ENCODE peak calls at places on chromosomes 12 and 14, in five cellular contexts. One of them, this sample, is unnamed.

GRCh38 chr14:34012978-34013713 is 62.3 kb upstream of the EGLN3 start:
- DNase-seq in RWPE2: no peak
- DNase-seq in Calu3: no peak
- DNase-seq in mucosa of descending colon: no peak
- DNase-seq in AG09309: no peak
- DNase-seq in this sample: no peak

GRCh38 chr12:130835011-130835410 is 4.0 kb downstream of the STX2 start:
- DNase-seq in RWPE2: no peak
- DNase-seq in Calu3: no peak
- DNase-seq in mucosa of descending colon: no peak
- DNase-seq in AG09309: no peak
- DNase-seq in this sample: no peak

GRCh38 chr12:8914716-8915526 is 612 bp downstream of the PHC1 start:
- DNase-seq in RWPE2: peak; percentile 40
- DNase-seq in Calu3: peak; percentile 53
- DNase-seq in mucosa of descending colon: peak; percentile 69
- DNase-seq in AG09309: no peak
- DNase-seq in this sample: peak; percentile 61

GRCh38 chr14:81296263-81296923 is 75.6 kb upstream of the GTF2A1 start:
- DNase-seq in RWPE2: no peak
- DNase-seq in Calu3: no peak
- DNase-seq in mucosa of descending colon: no peak
- DNase-seq in AG09309: no peak
- DNase-seq in this sample: no peak

GRCh38 chr12:94171595-94171930 is 23.2 kb downstream of the PLXNC1 start:
- DNase-seq in RWPE2: no peak
- DNase-seq in Calu3: no peak
- DNase-seq in mucosa of descending colon: no peak
- DNase-seq in AG09309: no peak
- DNase-seq in this sample: peak; percentile 33

GRCh38 chr12:47318963-47319362 is 239.2 kb upstream of the AMIGO2 start:
- DNase-seq in RWPE2: no peak
- DNase-seq in Calu3: no peak
- DNase-seq in mucosa of descending colon: no peak
- DNase-seq in AG09309: no peak
- DNase-seq in this sample: no peak

GRCh38 chr14:63492391-63492790 is 50.8 kb downstream of the PPP2R5E start:
- DNase-seq in RWPE2: no peak
- DNase-seq in Calu3: no peak
- DNase-seq in mucosa of descending colon: no peak
- DNase-seq in AG09309: peak; percentile 56
- DNase-seq in this sample: no peak

GRCh38 chr14:59507063-59507751 is 22.9 kb downstream of the JKAMP start:
- DNase-seq in RWPE2: no peak
- DNase-seq in Calu3: peak; percentile 62
- DNase-seq in mucosa of descending colon: peak; percentile 79
- DNase-seq in AG09309: no peak
- DNase-seq in this sample: peak; percentile 72

GRCh38 chr12:101855364-101855884 is 22.0 kb upstream of the DRAM1 start:
- DNase-seq in RWPE2: no peak
- DNase-seq in Calu3: no peak
- DNase-seq in mucosa of descending colon: no peak
- DNase-seq in AG09309: no peak
- DNase-seq in this sample: no peak

GRCh38 chr12:3168775-3169221 is 91.6 kb downstream of the TSPAN9 start:
- DNase-seq in RWPE2: peak; percentile 97
- DNase-seq in Calu3: peak; percentile 76
- DNase-seq in mucosa of descending colon: no peak
- DNase-seq in AG09309: peak; percentile 71
- DNase-seq in this sample: peak; percentile 97

GRCh38 chr14:51807355-51807754 is 53.1 kb upstream of the GNG2 start:
- DNase-seq in RWPE2: no peak
- DNase-seq in Calu3: no peak
- DNase-seq in mucosa of descending colon: no peak
- DNase-seq in AG09309: peak; percentile 27
- DNase-seq in this sample: no peak

GRCh38 chr12:67469666-67470065 is 178.9 kb upstream of the DYRK2 start:
- DNase-seq in RWPE2: no peak
- DNase-seq in Calu3: no peak
- DNase-seq in mucosa of descending colon: no peak
- DNase-seq in AG09309: no peak
- DNase-seq in this sample: no peak

GRCh38 chr14:23546450-23547035 is 5.0 kb downstream of the ZFHX2 start:
- DNase-seq in RWPE2: no peak
- DNase-seq in Calu3: no peak
- DNase-seq in mucosa of descending colon: no peak
- DNase-seq in AG09309: no peak
- DNase-seq in this sample: no peak

GRCh38 chr12:96136129-96136528 is 58.0 kb upstream of the ELK3 start:
- DNase-seq in RWPE2: no peak
- DNase-seq in Calu3: peak; percentile 12
- DNase-seq in mucosa of descending colon: no peak
- DNase-seq in AG09309: peak; percentile 44
- DNase-seq in this sample: peak; percentile 7

GRCh38 chr12:109892748-109893147 is 7.3 kb upstream of the TCHP start:
- DNase-seq in RWPE2: no peak
- DNase-seq in Calu3: no peak
- DNase-seq in mucosa of descending colon: no peak
- DNase-seq in AG09309: no peak
- DNase-seq in this sample: no peak

GRCh38 chr12:26185532-26186320 is 9.6 kb upstream of the SSPN start:
- DNase-seq in RWPE2: no peak
- DNase-seq in Calu3: peak; percentile 56
- DNase-seq in mucosa of descending colon: no peak
- DNase-seq in AG09309: no peak
- DNase-seq in this sample: peak; percentile 17

GRCh38 chr14:98477935-98478334 is 794.1 kb downstream of the BCL11B start:
- DNase-seq in RWPE2: no peak
- DNase-seq in Calu3: no peak
- DNase-seq in mucosa of descending colon: no peak
- DNase-seq in AG09309: no peak
- DNase-seq in this sample: peak; percentile 47

GRCh38 chr12:20350495-20350894 is 17.8 kb upstream of the PDE3A start:
- DNase-seq in RWPE2: no peak
- DNase-seq in Calu3: no peak
- DNase-seq in mucosa of descending colon: no peak
- DNase-seq in AG09309: peak; percentile 77
- DNase-seq in this sample: peak; percentile 14

GRCh38 chr12:5439788-5440300 is 7.9 kb downstream of the NTF3 start:
- DNase-seq in RWPE2: no peak
- DNase-seq in Calu3: no peak
- DNase-seq in mucosa of descending colon: no peak
- DNase-seq in AG09309: no peak
- DNase-seq in this sample: no peak

GRCh38 chr12:5438671-5439200 is 6.8 kb downstream of the NTF3 start:
- DNase-seq in RWPE2: no peak
- DNase-seq in Calu3: no peak
- DNase-seq in mucosa of descending colon: no peak
- DNase-seq in AG09309: no peak
- DNase-seq in this sample: no peak

GRCh38 chr12:5437657-5438056 is 5.7 kb downstream of the NTF3 start:
- DNase-seq in RWPE2: no peak
- DNase-seq in Calu3: no peak
- DNase-seq in mucosa of descending colon: no peak
- DNase-seq in AG09309: no peak
- DNase-seq in this sample: no peak

GRCh38 chr12:5440973-5441372 is 9.1 kb downstream of the NTF3 start:
- DNase-seq in RWPE2: no peak
- DNase-seq in Calu3: no peak
- DNase-seq in mucosa of descending colon: no peak
- DNase-seq in AG09309: no peak
- DNase-seq in this sample: no peak

DNA sequence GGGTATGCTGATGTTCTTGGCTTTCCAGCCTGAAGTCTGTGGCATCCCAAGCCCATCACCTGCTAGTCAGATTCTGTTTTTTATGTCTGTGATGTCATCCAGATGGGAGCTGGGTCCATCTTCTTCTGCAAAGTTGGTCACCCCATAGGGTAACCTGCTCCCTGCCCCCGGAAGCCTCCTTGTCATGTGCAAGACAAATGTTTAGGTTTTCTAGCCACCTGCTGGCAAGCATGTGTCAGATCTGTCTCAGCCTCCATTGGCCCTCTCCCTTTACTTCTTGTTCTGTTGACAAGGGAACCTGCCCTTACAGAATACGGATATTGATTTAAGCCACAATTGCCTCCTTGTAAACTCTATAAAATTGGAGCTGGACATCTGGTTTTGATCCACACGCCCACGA is 7.4 kb downstream of the NTF3 start:
- DNase-seq in RWPE2: no peak
- DNase-seq in Calu3: no peak
- DNase-seq in mucosa of descending colon: no peak
- DNase-seq in AG09309: no peak
- DNase-seq in this sample: no peak
- TF ChIP-seq CTCF in RWPE2: no peak
- TF ChIP-seq CTCF in Calu3: no peak
- TF ChIP-seq CTCF in mucosa of descending colon: no peak
- TF ChIP-seq CTCF in AG09309: peak; percentile 29
- TF ChIP-seq CTCF in this sample: no peak

DNA sequence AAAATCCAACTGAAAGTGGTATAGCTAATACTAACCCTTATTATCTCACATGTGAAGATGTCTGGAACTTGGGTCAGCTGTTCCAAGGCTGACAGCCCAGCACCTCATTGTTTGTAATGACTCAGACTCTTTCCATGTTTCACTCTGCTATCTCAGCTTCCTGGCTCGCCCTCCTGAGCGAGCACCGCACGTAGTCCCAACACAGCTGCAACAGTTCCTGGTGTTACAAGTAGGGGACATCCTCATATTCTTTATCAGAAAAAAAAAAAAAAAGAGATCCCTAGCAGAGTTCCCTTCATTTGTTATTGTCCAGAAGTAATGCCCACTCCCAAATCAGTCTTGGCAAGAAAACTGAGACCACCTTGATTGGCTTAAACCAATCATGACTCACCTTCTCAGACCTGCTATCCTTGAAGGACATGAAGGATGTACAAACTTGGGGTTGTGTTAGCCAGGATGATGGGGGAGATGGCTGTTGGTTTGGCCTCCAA is 92.5 kb downstream of the ADCK1 start:
- DNase-seq in RWPE2: no peak
- DNase-seq in Calu3: no peak
- DNase-seq in mucosa of descending colon: no peak
- DNase-seq in AG09309: no peak
- DNase-seq in this sample: no peak
- TF ChIP-seq CTCF in RWPE2: no peak
- TF ChIP-seq CTCF in Calu3: no peak
- TF ChIP-seq CTCF in mucosa of descending colon: no peak
- TF ChIP-seq CTCF in AG09309: no peak
- TF ChIP-seq CTCF in this sample: no peak

DNA sequence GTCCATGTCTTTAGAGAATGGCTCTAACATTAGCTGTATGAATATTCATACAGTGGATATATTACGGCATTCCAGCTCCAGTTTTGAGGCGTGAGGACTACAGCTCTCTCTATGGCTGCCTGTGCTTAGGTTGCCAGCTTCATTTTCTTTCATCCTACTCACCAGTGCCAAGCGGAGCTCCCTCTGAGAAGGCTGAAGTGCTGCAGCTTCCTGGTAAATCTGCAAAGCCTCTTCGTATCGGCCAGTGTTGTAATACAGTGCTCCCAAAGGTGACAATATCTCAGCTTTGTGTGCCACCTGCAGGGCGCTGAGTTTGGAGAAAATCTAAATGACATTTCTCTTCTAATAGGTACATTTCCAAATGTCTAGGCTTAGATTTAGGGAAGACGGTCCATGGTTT is 19.8 kb upstream of the OVCH1 start:
- DNase-seq in RWPE2: no peak
- DNase-seq in Calu3: peak; percentile 49
- DNase-seq in mucosa of descending colon: peak; percentile 21
- DNase-seq in AG09309: no peak
- DNase-seq in this sample: no peak
- TF ChIP-seq CTCF in RWPE2: no peak
- TF ChIP-seq CTCF in Calu3: peak; percentile 38
- TF ChIP-seq CTCF in mucosa of descending colon: no peak
- TF ChIP-seq CTCF in AG09309: no peak
- TF ChIP-seq CTCF in this sample: no peak

DNA sequence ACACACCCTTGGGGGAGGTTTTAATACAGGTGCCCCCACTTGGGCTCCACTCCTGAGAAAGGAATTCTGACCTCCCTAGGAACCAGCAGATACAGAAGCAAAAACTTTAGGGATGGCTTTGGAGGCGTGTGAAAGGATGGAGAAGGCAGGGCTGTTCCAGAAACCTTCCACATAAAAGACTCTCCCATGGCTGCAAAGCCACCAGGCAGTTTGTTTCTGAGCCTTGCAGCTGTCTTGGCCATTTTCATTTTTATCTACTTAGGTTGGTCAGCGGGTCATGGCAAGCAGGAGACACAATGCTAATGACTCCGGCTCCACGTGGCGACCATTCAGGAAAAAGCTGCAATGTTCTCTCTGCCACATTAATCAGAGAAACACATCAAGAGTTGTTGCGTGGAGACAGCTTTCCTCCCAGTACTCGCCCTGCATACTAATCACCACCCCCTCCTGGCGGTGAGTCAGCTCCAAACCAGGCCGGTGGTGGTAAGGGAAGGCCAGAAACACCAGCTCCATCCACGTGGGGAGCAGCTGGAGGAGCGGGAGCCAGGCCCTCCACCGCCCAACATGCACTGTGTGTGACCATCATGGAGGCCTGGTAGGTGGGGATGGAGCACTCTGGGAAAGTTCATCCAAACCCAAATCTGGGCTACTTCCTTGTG is 30.9 kb upstream of the IRF2BPL start:
- DNase-seq in RWPE2: no peak
- DNase-seq in Calu3: peak; percentile 80
- DNase-seq in mucosa of descending colon: no peak
- DNase-seq in AG09309: peak; percentile 77
- DNase-seq in this sample: peak; percentile 83
- TF ChIP-seq CTCF in RWPE2: peak; percentile 48
- TF ChIP-seq CTCF in Calu3: peak; percentile 34
- TF ChIP-seq CTCF in mucosa of descending colon: no peak
- TF ChIP-seq CTCF in AG09309: peak; percentile 50
- TF ChIP-seq CTCF in this sample: peak; percentile 15

DNA sequence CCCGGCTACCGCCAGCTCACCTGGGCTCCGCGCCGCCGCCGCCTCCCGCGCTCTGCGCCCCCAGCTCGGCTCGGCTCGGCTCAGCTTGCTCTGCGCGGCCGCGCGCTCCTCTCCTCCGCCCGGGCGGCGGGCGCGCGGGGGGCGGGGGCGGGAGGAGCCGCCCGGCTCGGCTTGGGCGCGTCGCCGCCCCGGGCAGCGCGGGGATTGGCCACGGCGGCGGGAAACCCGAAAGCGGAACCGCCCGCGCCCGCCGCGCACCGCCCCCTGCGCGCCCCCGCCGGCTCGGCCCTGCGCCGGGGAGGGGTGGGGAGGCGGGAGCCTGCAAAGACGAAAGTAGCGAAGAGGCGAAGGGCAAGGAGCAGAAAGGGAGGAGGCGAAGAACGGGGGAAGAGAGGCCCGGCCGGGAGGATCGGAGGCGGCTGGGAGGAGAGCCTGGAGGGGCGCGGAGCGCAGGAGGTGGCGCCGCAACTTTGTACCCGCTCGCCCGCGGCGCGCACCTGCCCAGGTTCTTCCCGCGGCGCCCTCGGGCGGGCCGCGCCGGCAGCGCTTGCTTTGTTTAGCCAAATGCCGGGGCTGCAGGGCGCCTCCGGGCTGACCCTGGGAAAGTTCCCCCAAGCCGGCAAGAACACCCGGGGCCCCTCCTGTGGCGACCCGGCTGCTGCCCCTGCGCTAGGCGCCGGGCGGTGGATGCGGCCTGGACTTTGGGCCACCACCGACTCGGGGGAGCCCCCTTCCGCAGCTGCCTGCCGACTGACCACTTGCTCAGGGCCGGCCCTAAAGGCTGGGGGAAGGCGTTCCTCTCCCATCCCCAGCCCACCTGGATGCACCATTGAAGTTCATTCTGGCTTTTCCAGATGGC is at the start of gene CAMKK2:
- DNase-seq in RWPE2: peak; percentile 74
- DNase-seq in Calu3: peak; percentile 94
- DNase-seq in mucosa of descending colon: peak; percentile 94
- DNase-seq in AG09309: peak; percentile 3
- DNase-seq in this sample: peak; percentile 82
- TF ChIP-seq CTCF in RWPE2: peak; percentile 32
- TF ChIP-seq CTCF in Calu3: no peak
- TF ChIP-seq CTCF in mucosa of descending colon: no peak
- TF ChIP-seq CTCF in AG09309: peak; percentile 6
- TF ChIP-seq CTCF in this sample: peak; percentile 26